ENCODE peak calls at places on chromosomes 4 and X, in seven cellular contexts. K is colonic mucosa, E is choroid plexus epithelial cell, M is MM.1S, C is prostate gland, N is OCI-LY7, Z is GM10248. J is an unnamed sample.

GRCh38 chrX:136687457-136687856 is 39.5 kb downstream of the CD40LG start:
- DNase-seq in N (no peak), E (no peak), Z (no peak), M (no peak), C (no peak), K (no peak), J (no peak)

GRCh38 chrX:76796311-76796710 is 368.8 kb downstream of the MAGEE1 start:
- DNase-seq in Z (no peak), N (no peak), C (no peak), K (no peak), M (no peak), E (no peak), J (no peak)

GRCh38 chrX:148504412-148504950 is 4.1 kb downstream of the AFF2 start:
- DNase-seq in Z (no peak), K (no peak), E (no peak), M (no peak), C (no peak), N (no peak), J (no peak)

GRCh38 chrX:124348152-124348551 is 1.8 kb downstream of the SH2D1A start:
- DNase-seq in N (no peak), Z (no peak), C (no peak), E (no peak), K (no peak), M (no peak), J (no peak)

GRCh38 chrX:68416592-68416991 is 16.7 kb downstream of the OPHN1 start:
- DNase-seq in N (no peak), K (no peak), E (peak), M (no peak), C (no peak), Z (no peak), J (no peak)

GRCh38 chr4:37722000-37722638 is 35.9 kb upstream of the RELL1 start:
- DNase-seq in N (no peak), Z (no peak), K (no peak), E (no peak), C (no peak), M (no peak), J (no peak)

GRCh38 chrX:153407736-153408135 is 3.5 kb upstream of the ZFP92 start:
- DNase-seq in M (no peak), Z (no peak), C (no peak), E (no peak), K (no peak), N (no peak), J (no peak)

GRCh38 chr4:82043809-82044137 is 330.0 kb downstream of the HNRNPD start:
- DNase-seq in N (no peak), E (no peak), M (no peak), K (no peak), Z (no peak), C (peak), J (no peak)

GRCh38 chrX:106995678-106996077 is 4.3 kb downstream of the MORC4 start:
- DNase-seq in K (no peak), E (no peak), Z (no peak), C (no peak), N (no peak), M (no peak), J (no peak)

GRCh38 chr4:153488719-153489384 is 22.7 kb downstream of the TMEM131L start:
- DNase-seq in Z (peak), C (no peak), N (no peak), K (no peak), E (no peak), M (no peak), J (no peak)

GRCh38 chr4:135744928-135745327 is 1543.3 kb upstream of the PABPC4L start:
- DNase-seq in Z (no peak), K (no peak), E (no peak), N (no peak), C (no peak), M (no peak), J (no peak)

GRCh38 chr4:3767569-3768288 is 1.5 kb downstream of the ADRA2C start:
- DNase-seq in C (no peak), N (no peak), E (peak), K (peak), M (no peak), Z (no peak), J (no peak)

GRCh38 chr4:143700420-143701352 is at the start of gene FREM3:
- DNase-seq in Z (peak), K (no peak), E (no peak), C (no peak), M (no peak), N (no peak), J (no peak)

GRCh38 chrX:145405012-145405411 is 157.7 kb downstream of the SPANXN1 start:
- DNase-seq in Z (peak), N (peak), M (peak), K (peak), C (no peak), E (peak), J (no peak)
- TF ChIP-seq CTCF in Z (peak), N (peak), M (peak), K (peak), C (no peak), E (peak), J (peak)

GRCh38 chrX:9659571-9660195 is 106.0 kb downstream of the GPR143 start:
- DNase-seq in N (no peak), K (no peak), M (no peak), Z (no peak), E (no peak), C (no peak), J (no peak)
- TF ChIP-seq CTCF in N (no peak), K (no peak), M (no peak), Z (no peak), E (no peak), C (no peak), J (no peak)

GRCh38 chr4:84681488-84682274 is 98.8 kb downstream of the CDS1 start:
- DNase-seq in Z (no peak), C (no peak), K (peak), N (no peak), M (peak), E (peak), J (peak)
- TF ChIP-seq CTCF in Z (no peak), C (no peak), K (no peak), N (no peak), M (no peak), E (peak), J (no peak)

GRCh38 chr4:142236268-142236667 is 599.9 kb downstream of the IL15 start:
- DNase-seq in C (no peak), N (no peak), M (no peak), Z (no peak), K (no peak), E (peak), J (no peak)

GRCh38 chr4:142226014-142226413 is 589.6 kb downstream of the IL15 start:
- DNase-seq in C (no peak), Z (no peak), K (no peak), N (no peak), M (no peak), E (no peak), J (no peak)

GRCh38 chr4:142231787-142232186 is 595.4 kb downstream of the IL15 start:
- DNase-seq in K (no peak), Z (no peak), C (no peak), E (no peak), M (no peak), N (no peak), J (no peak)
- TF ChIP-seq CTCF in K (no peak), Z (no peak), C (no peak), E (no peak), M (no peak), N (no peak), J (no peak)

GRCh38 chr4:113101669-113102068 is 52.2 kb downstream of the ANK2 start:
- DNase-seq in Z (no peak), C (no peak), E (peak), N (no peak), M (no peak), K (no peak), J (no peak)

GRCh38 chr4:113103556-113103955 is 54.1 kb downstream of the ANK2 start:
- DNase-seq in E (no peak), N (no peak), Z (no peak), C (no peak), M (no peak), K (no peak), J (no peak)

GRCh38 chr4:113109106-113109740 is 59.8 kb downstream of the ANK2 start:
- DNase-seq in K (no peak), C (no peak), E (no peak), N (no peak), M (no peak), Z (no peak), J (no peak)

GRCh38 chr4:113106076-113106475 is 56.6 kb downstream of the ANK2 start:
- DNase-seq in C (no peak), K (no peak), Z (no peak), E (peak), N (no peak), M (no peak), J (peak)
- TF ChIP-seq CTCF in C (no peak), K (no peak), Z (peak), E (peak), N (peak), M (peak), J (peak)

GRCh38 chr4:1796486-1797204 is 3.6 kb downstream of the FGFR3 start:
- DNase-seq in K (no peak), N (no peak), M (no peak), Z (no peak), C (no peak), E (no peak), J (no peak)

GRCh38 chr4:1797298-1797860 is 4.3 kb downstream of the FGFR3 start:
- DNase-seq in M (no peak), C (no peak), Z (no peak), E (no peak), K (no peak), N (no peak), J (no peak)

GRCh38 chr4:1799364-1799996 is 6.4 kb downstream of the FGFR3 start:
- DNase-seq in E (no peak), N (no peak), C (no peak), Z (no peak), K (peak), M (no peak), J (no peak)

GRCh38 chr4:1798530-1799363 is 5.7 kb downstream of the FGFR3 start:
- DNase-seq in N (no peak), C (no peak), Z (no peak), M (no peak), K (no peak), E (no peak), J (no peak)

GRCh38 chr4:1797861-1798529 is 4.9 kb downstream of the FGFR3 start:
- DNase-seq in E (no peak), Z (no peak), C (no peak), M (no peak), K (no peak), N (no peak), J (no peak)
- TF ChIP-seq CTCF in E (no peak), Z (no peak), C (no peak), M (no peak), K (no peak), N (no peak), J (no peak)

DNA sequence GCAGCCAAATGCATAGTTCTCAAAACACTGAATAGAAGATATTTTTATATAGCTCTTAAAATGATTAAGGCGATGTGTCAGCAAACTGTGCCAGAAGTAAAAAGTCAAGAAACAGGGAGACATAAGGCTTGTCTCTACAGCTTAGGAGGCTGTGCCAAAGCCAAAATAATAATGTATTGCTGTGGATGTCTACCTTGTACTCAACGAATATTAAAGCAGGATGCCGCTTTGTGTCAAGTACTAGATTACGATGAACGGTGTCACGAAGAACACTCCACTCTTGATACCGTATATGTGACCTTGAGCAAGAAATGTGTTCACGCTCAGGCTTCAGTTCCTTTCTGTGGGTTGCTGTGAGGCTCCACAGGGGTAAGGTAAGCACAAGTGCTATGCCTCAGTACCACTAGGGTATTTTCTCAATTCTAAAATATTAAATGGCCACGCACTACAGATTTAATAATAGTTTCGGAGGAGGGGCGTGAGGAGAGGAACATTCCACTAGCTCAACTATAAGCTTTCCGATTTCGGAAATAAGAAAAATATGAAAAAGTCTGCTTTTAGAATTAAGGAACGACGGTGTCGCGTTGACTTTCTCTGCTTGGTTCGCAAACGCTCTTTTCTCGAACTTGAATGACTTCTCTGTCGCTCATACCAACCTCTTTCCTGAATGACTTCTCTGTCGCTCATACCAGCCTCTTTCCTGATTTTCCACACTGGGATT is 679 bp upstream of the SCOC start:
- DNase-seq in E (peak), C (peak), M (peak), K (no peak), Z (peak), N (peak), J (no peak)
- TF ChIP-seq CTCF in E (peak), C (no peak), M (peak), K (no peak), Z (no peak), N (no peak), J (no peak)